ENCODE peak calls at places on chromosomes 11 and 22, in five cellular contexts. W, V, U, K and A are unnamed samples.

GRCh38 chr11:131423715-131424114 is 53.3 kb downstream of the NTM start:
- DNase-seq in W (no peak), V (no peak), U (no peak), K (no peak), A (no peak)

GRCh38 chr11:120776683-120777010 is 247.3 kb upstream of the TBCEL start:
- DNase-seq in W (no peak), V (no peak), U (no peak), K (no peak), A (no peak)

GRCh38 chr11:83051760-83052671 is 19.7 kb downstream of the RAB30 start:
- DNase-seq in W (no peak), V (no peak), U (no peak), K (no peak), A (no peak)

GRCh38 chr11:12411806-12412727 is 34.7 kb downstream of the PARVA start:
- DNase-seq in W (peak; percentile 93), V (peak; percentile 85), U (peak; percentile 90), K (peak; percentile 73), A (no peak)

GRCh38 chr11:108559340-108559739 is 34.2 kb downstream of the EXPH5 start:
- DNase-seq in W (no peak), V (no peak), U (no peak), K (no peak), A (no peak)

GRCh38 chr11:64341851-64342791 is 2.1 kb downstream of the CCDC88B start:
- DNase-seq in W (peak; percentile 99), V (peak; percentile 97), U (peak; percentile 94), K (peak; percentile 95), A (no peak)

GRCh38 chr11:79579063-79579462 is 138.2 kb upstream of the TENM4 start:
- DNase-seq in W (no peak), V (no peak), U (no peak), K (no peak), A (no peak)

GRCh38 chr11:75465701-75466531 is 32.9 kb upstream of the KLHL35 start:
- DNase-seq in W (no peak), V (no peak), U (peak; percentile 32), K (no peak), A (no peak)

GRCh38 chr22:22882033-22882717 is 5.4 kb upstream of the IGLL5 start:
- DNase-seq in W (no peak), V (no peak), U (peak; percentile 5), K (peak; percentile 59), A (no peak)

GRCh38 chr11:78532991-78533861 is 41.4 kb downstream of the NARS2 start:
- DNase-seq in W (no peak), V (no peak), U (no peak), K (no peak), A (peak; percentile 44)

GRCh38 chr11:115363426-115363825 is 140.8 kb downstream of the CADM1 start:
- DNase-seq in W (no peak), V (no peak), U (no peak), K (no peak), A (no peak)

GRCh38 chr11:120169981-120170698 is 32.2 kb upstream of the TRIM29 start:
- DNase-seq in W (peak; percentile 57), V (no peak), U (no peak), K (no peak), A (no peak)

GRCh38 chr11:125402436-125402835 is 93.6 kb downstream of the FEZ1 start:
- DNase-seq in W (no peak), V (no peak), U (no peak), K (peak; percentile 12), A (no peak)

GRCh38 chr11:19455731-19456130 is 215.0 kb upstream of the E2F8 start:
- DNase-seq in W (no peak), V (peak; percentile 23), U (peak; percentile 43), K (no peak), A (no peak)

GRCh38 chr22:48709453-48709852 is 1118.2 kb downstream of the BRD1 start:
- DNase-seq in W (no peak), V (no peak), U (no peak), K (no peak), A (no peak)

GRCh38 chr11:69950120-69950519 is 128.0 kb upstream of the ANO1 start:
- DNase-seq in W (peak; percentile 95), V (peak; percentile 89), U (peak; percentile 88), K (peak; percentile 81), A (no peak)

GRCh38 chr11:19918302-19919049 is 205.8 kb downstream of the NAV2 start:
- DNase-seq in W (no peak), V (no peak), U (no peak), K (no peak), A (no peak)

GRCh38 chr11:79184285-79184684 is 256.5 kb downstream of the TENM4 start:
- DNase-seq in W (no peak), V (peak; percentile 25), U (peak; percentile 18), K (no peak), A (no peak)

GRCh38 chr11:115444542-115444941 is 59.7 kb downstream of the CADM1 start:
- DNase-seq in W (no peak), V (no peak), U (no peak), K (no peak), A (no peak)

GRCh38 chr11:65493367-65494176 is 5.3 kb upstream of the MALAT1 start:
- DNase-seq in W (no peak), V (peak; percentile 29), U (peak; percentile 18), K (peak; percentile 85), A (no peak)
- TF ChIP-seq CREB1 in W (no peak), V (no peak), U (no peak), K (no peak), A (no peak)

DNA sequence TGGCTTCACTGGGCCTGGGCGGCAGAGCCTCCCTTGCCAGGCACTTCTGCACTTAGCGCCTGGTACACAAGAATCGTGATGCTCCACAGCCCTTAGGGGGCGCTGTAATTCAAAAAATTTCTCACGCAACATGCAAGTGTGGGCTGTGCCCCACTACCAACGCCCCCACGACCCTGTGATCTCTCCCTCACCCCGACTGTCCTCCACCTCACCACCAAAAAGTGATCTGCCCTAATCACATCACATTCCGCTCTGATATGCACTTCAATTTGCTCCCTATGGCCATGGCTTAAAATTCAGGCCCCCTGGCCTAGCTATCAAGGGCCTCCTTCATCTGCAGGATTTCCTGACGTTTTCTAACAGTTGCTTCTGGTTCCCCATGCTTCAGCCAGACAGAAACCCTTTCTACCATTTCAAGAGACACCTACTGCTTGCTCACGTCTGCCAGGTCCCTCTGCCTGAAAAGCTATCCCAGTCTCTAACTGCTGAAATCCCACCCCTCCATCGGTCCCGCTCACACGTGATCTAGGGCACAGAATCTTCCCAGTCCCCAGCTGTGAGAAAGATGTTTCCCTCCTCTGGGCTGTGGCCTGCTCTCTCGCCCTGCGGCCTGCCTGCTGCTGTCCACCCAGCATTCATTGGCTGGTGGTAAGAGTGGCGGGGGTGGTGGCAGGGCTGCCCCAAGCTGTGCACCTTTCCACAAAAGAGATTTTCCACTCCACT is 27.9 kb upstream of the LRRC32 start:
- DNase-seq in W (peak; percentile 79), V (peak; percentile 59), U (peak; percentile 84), K (peak; percentile 82), A (no peak)
- TF ChIP-seq CREB1 in W (peak; percentile 39), V (no peak), U (no peak), K (no peak), A (no peak)

DNA sequence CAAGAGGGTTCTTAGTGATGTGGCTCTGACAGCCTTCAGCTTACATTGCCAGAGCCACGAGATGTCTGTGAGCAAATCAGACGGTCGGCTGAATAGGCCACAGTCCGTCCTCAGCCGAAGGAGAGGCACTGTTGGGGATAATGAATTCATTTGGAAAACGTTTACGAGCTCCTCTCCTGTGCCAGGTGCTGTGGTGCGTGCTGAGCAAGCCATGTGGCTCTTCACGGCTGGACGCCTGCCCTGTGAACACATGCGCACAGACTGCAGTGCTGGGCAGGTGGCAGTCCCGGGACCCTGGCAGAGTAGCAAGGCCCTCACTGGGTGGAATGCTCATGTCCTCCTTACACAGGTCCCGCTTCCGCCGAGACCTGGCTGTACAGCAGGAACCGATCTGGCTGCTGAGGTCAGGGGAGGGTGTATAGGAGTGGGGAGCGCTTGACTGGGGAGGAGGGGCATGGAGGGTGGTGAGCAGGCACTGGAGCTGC is 6.8 kb downstream of the TBC1D22A start:
- DNase-seq in W (no peak), V (no peak), U (no peak), K (no peak), A (no peak)
- TF ChIP-seq CREB1 in W (no peak), V (no peak), U (no peak), K (no peak), A (no peak)

DNA sequence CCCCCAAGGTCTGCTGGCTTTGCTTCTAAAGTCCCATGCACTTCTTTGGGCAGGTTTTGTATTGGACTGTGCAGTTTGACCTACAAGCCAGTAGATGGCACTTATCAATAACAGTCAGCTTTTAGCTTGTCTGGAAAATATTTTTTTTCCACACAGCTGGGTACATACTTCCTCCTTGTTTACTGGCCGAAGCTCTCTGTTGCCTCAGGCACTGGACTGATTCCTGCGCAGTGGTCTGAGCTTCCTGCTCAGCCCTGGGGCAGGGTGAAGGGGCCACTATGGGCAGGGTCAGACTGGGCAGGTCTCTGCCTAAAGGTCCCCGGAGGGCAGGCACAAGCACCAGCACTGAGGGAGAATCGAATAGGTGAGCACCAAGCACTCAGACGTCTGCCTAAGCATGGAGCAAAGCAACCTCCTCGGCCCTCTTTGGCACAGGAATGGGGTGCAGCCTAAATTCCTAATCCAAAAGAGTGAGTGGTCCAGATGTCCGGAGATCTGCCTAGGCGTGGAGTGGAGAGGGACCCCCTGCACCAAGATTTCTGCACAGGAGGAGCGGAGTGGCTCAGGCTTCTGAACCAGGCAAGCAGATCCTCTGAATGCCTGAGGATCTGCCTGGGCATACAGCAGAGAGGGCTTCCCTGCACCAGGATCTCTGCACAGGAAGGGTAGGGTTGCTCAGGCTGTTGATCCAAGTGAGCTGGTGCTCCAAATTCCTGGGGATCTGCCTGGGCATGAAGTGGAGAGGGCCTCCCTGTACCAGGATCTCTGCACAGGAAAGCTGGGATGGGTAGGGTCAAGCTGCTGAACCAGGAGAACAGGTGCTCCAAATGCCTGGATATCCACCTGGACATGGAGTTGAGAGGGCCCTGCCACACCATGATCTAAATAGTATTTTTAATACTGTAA is 105.9 kb upstream of the C11orf58 start:
- DNase-seq in W (peak; percentile 55), V (no peak), U (peak; percentile 54), K (peak; percentile 17), A (no peak)
- TF ChIP-seq CREB1 in W (no peak), V (no peak), U (no peak), K (no peak), A (no peak)

GRCh38 chr11:65432686-65433582 is 10.3 kb downstream of the NEAT1 start:
- DNase-seq in W (no peak), V (no peak), U (peak; percentile 58), K (peak; percentile 62), A (no peak)
- TF ChIP-seq CREB1 in W (no peak), V (no peak), U (no peak), K (no peak), A (no peak)

GRCh38 chr11:73431431-73431830 is 55.2 kb downstream of the RELT start:
- DNase-seq in W (no peak), V (no peak), U (no peak), K (no peak), A (no peak)

GRCh38 chr11:73430326-73430725 is 54.1 kb downstream of the RELT start:
- DNase-seq in W (no peak), V (no peak), U (no peak), K (no peak), A (no peak)

GRCh38 chr11:73428227-73428626 is 52.0 kb downstream of the RELT start:
- DNase-seq in W (no peak), V (no peak), U (no peak), K (no peak), A (no peak)

GRCh38 chr11:73426184-73426845 is 50.1 kb downstream of the RELT start:
- DNase-seq in W (no peak), V (no peak), U (no peak), K (no peak), A (no peak)

GRCh38 chr11:73429121-73429740 is 53.0 kb downstream of the RELT start:
- DNase-seq in W (no peak), V (no peak), U (no peak), K (no peak), A (no peak)
- TF ChIP-seq CREB1 in W (no peak), V (no peak), U (no peak), K (no peak), A (no peak)